ENCODE peak calls at places on chromosomes 3 and 15, in four cellular contexts. E, Q, D and R are unnamed samples.

GRCh38 chr3:24437326-24437725 is 57.3 kb downstream of the THRB start:
- DNase-seq in E (no peak), Q (no peak), D (no peak), R (no peak)

GRCh38 chr15:80526556-80527340 is 122.6 kb downstream of the ARNT2 start:
- DNase-seq in E (no peak), Q (no peak), D (no peak), R (no peak)

GRCh38 chr15:100348578-100348977 is 6.8 kb upstream of the ADAMTS17 start:
- DNase-seq in E (no peak), Q (no peak), D (no peak), R (no peak)

GRCh38 chr3:112122870-112123269 is 10.2 kb downstream of the GCSAM start:
- DNase-seq in E (no peak), Q (no peak), D (no peak), R (no peak)

GRCh38 chr3:130658666-130659065 is 88.0 kb downstream of the PIK3R4 start:
- DNase-seq in E (no peak), Q (no peak), D (no peak), R (peak; percentile 13)

GRCh38 chr15:57445872-57446271 is 69.6 kb downstream of the CGNL1 start:
- DNase-seq in E (no peak), Q (no peak), D (no peak), R (no peak)

GRCh38 chr3:150346956-150347863 is 60.9 kb upstream of the TSC22D2 start:
- DNase-seq in E (no peak), Q (no peak), D (no peak), R (no peak)

GRCh38 chr3:147418352-147418751 is 9.2 kb downstream of the ZIC1 start:
- DNase-seq in E (no peak), Q (no peak), D (no peak), R (no peak)

GRCh38 chr15:42146551-42147430 is 9.6 kb downstream of the PLA2G4F start:
- DNase-seq in E (peak; percentile 3), Q (no peak), D (no peak), R (no peak)

GRCh38 chr3:170321326-170322034 is 36.0 kb upstream of the SKIL start:
- DNase-seq in E (no peak), Q (no peak), D (no peak), R (no peak)

GRCh38 chr3:139561428-139561827 is 21.9 kb upstream of the RBP1 start:
- DNase-seq in E (no peak), Q (no peak), D (no peak), R (no peak)

GRCh38 chr3:172279191-172279640 is 169.0 kb downstream of the GHSR start:
- DNase-seq in E (no peak), Q (no peak), D (no peak), R (no peak)

GRCh38 chr3:143847787-143848631 is at the start of gene SLC9A9:
- DNase-seq in E (no peak), Q (no peak), D (no peak), R (no peak)

GRCh38 chr3:43768594-43768993 is 77.9 kb downstream of the ABHD5 start:
- DNase-seq in E (no peak), Q (no peak), D (no peak), R (peak; percentile 26)

GRCh38 chr15:66188464-66188863 is 65.1 kb downstream of the MEGF11 start:
- DNase-seq in E (peak; percentile 20), Q (no peak), D (no peak), R (no peak)

GRCh38 chr3:11591401-11592266 is 52.1 kb downstream of the VGLL4 start:
- DNase-seq in E (peak; percentile 50), Q (peak; percentile 53), D (peak; percentile 62), R (peak; percentile 47)

GRCh38 chr15:58741032-58741431 is 8.5 kb downstream of the ADAM10 start:
- DNase-seq in E (no peak), Q (no peak), D (no peak), R (no peak)

GRCh38 chr3:150278843-150279341 is 129.2 kb upstream of the TSC22D2 start:
- DNase-seq in E (no peak), Q (no peak), D (no peak), R (no peak)

GRCh38 chr15:42939841-42940240 is 19.3 kb upstream of the TTBK2 start:
- DNase-seq in E (no peak), Q (no peak), D (no peak), R (no peak)

GRCh38 chr3:12869025-12869695 is 27.8 kb upstream of the RPL32 start:
- DNase-seq in E (peak; percentile 54), Q (no peak), D (no peak), R (no peak)

GRCh38 chr3:46934508-46935167 is 41.9 kb downstream of the CCDC12 start:
- DNase-seq in E (no peak), Q (no peak), D (no peak), R (peak; percentile 63)

GRCh38 chr3:7368597-7368996 is 507.7 kb downstream of the GRM7 start:
- DNase-seq in E (no peak), Q (no peak), D (no peak), R (no peak)

GRCh38 chr3:58249358-58250092 is 11.9 kb downstream of the ABHD6 start:
- DNase-seq in E (no peak), Q (no peak), D (no peak), R (no peak)

GRCh38 chr3:169237181-169237580 is 426.3 kb downstream of the MECOM start:
- DNase-seq in E (no peak), Q (no peak), D (no peak), R (no peak)

GRCh38 chr3:98272126-98272525 is 8.1 kb downstream of the OR5H6 start:
- DNase-seq in E (no peak), Q (no peak), D (no peak), R (no peak)

GRCh38 chr3:196661400-196661799 is 21.9 kb downstream of the NRROS start:
- DNase-seq in E (no peak), Q (no peak), D (no peak), R (no peak)
- TF ChIP-seq POLR2A in E (no peak), Q (no peak), D (no peak), R (no peak)

GRCh38 chr3:32844914-32845313 is 27.1 kb downstream of the TRIM71 start:
- DNase-seq in E (no peak), Q (no peak), D (no peak), R (no peak)
- H3K4me1 ChIP-seq in E (peaks cover 3% of the 10 kb centered on the region), Q (peaks cover 67% of the 10 kb centered on the region), D (no peaks in the 10 kb centered on the region), R (no peaks in the 10 kb centered on the region)

DNA sequence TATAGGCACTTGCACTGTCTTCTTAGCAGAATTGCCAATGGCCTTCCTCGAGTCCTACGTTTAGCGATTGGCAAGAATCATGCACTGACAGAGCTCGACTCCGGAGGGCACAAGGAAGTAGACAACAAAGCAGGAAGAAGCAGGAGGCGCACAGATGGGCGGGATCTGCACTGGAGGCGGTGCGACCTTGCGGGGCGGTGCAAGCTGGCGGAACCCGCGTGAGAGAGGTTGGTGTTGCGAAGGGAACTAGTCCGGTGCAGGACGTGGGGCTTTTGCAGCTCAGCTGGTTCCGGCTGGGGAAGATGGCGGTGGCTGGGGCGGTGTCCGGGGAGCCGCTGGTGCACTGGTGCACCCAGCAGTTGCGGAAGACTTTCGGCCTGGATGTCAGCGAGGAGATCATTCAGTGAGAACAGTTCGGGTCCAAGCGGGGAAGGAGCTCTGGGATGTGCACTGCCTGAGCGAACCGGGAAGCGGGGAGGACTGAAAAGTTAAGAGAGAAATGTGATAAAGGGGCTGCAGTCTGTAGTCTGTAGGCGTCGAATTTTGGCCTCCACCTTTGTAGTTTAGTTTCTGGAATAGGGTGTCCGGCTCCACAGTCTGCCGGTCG is at the start of gene TRIP4:
- DNase-seq in E (peak; percentile 96), Q (peak; percentile 88), D (peak; percentile 93), R (peak; percentile 89)
- TF ChIP-seq POLR2A in E (peak; percentile 87), Q (peak; percentile 83), D (peak; percentile 91), R (peak; percentile 52)

GRCh38 chr3:49015765-49016164 is 2.6 kb downstream of the DALRD3 start:
- DNase-seq in E (no peak), Q (no peak), D (no peak), R (no peak)
- H3K4me1 ChIP-seq in E (peaks cover 64% of the 10 kb centered on the region), Q (peaks cover 10% of the 10 kb centered on the region), D (peaks cover 14% of the 10 kb centered on the region), R (peaks cover 5% of the 10 kb centered on the region)

DNA sequence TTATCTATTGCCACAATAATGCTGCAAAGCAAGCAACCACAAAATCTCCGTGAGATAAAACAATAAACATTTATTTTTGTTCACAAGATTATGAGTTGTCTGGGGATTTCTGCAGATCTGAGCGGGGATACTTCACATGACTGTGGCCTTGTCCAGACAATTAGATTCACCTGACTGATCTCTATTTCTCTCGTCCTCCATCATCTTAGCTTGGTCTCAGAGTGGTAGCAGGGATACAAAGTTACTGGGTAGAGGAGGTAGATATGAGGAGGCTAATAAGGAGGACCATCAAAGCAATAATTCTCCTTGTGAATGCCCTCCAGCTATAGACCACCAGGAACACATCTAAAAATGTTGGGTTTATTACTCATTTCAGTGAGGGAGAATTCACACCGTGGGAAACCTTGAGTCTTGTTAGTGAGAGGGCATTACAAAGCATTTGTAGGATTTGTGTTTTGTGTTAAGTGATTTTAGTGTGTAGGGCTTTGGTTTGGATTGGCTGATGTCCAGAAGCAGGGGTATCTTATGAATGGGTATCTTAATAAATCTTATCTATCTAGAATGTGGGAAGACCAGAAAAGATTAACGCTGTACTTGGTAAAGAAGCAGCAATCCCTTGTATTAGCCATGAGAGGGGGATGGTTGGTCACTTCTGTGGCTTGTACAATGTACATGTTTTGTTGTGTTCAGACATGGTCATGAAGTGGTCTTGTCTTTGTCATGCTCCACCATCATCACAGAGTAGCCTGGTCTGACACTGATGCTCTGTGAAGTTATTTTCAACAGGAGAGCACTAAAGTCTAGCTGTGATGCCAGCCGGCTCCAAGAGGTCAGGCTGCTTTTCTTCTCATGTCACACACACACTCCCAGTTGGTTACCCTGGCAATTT is 287.6 kb upstream of the STT3B start:
- DNase-seq in E (no peak), Q (no peak), D (no peak), R (no peak)
- TF ChIP-seq POLR2A in E (no peak), Q (no peak), D (no peak), R (no peak)

DNA sequence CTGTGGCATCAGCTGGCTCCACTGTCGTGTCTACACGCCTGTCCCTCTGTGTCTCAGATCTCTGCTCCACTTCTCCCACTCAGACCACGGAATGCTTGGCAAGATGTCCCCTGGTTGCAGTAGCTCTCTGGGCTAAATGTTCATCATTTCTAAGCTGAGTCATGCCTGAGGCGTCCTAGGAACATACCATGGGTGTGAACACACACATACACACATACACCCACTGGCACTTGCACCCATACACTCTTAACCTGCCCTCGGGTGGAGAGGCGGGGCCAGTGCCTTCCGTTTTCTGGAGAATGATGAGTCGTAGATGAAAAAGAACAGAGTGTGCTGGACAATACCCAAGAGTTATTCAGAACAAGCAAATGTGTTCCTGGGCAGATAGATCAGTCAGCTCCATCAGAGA is 72.4 kb downstream of the SENP2 start:
- DNase-seq in E (no peak), Q (no peak), D (no peak), R (peak; percentile 52)
- H3K4me1 ChIP-seq in E (peaks cover 8% of the 10 kb centered on the region), Q (no peaks in the 10 kb centered on the region), D (peaks cover 2% of the 10 kb centered on the region), R (peaks cover 13% of the 10 kb centered on the region)